ENCODE peak calls at places on chromosomes 4 and X, in ten cellular contexts. U, E, R, D, P, M, B, T, H and Q are unnamed samples.
A peak's percentile ranks its signal among the peaks of the same experiment; 100 is the strongest.

GRCh38 chrX:71482228-71482958 is 50.5 kb upstream of the OGT start:
- DNase-seq in U (no peak), E (no peak), R (no peak), D (no peak), P (no peak), M (no peak), B (no peak), T (no peak), H (no peak), Q (no peak)

GRCh38 chrX:34381241-34381640 is 249.1 kb upstream of the FAM47A start:
- DNase-seq in U (peak; percentile 61), E (no peak), R (no peak), D (no peak), P (no peak), M (no peak), B (no peak), T (no peak), H (no peak), Q (no peak)

GRCh38 chr4:78056265-78057129 is 626 bp upstream of the FRAS1 start:
- DNase-seq in U (peak; percentile 74), E (peak; percentile 80), R (peak; percentile 62), D (peak; percentile 87), P (peak; percentile 77), M (peak; percentile 46), B (peak; percentile 64), T (peak; percentile 74), H (peak; percentile 72), Q (peak; percentile 15)

GRCh38 chr4:121951570-121952110 is at the start of gene TRPC3:
- DNase-seq in U (no peak), E (peak; percentile 6), R (peak; percentile 41), D (peak; percentile 65), P (no peak), M (peak; percentile 22), B (no peak), T (peak; percentile 20), H (peak; percentile 30), Q (no peak)

GRCh38 chrX:120753413-120754251 is 122.0 kb downstream of the CT47B1 start:
- DNase-seq in U (no peak), E (no peak), R (peak; percentile 59), D (no peak), P (no peak), M (no peak), B (no peak), T (no peak), H (no peak), Q (no peak)

GRCh38 chrX:123184858-123185251 is 777 bp downstream of the GRIA3 start:
- DNase-seq in U (no peak), E (no peak), R (no peak), D (no peak), P (peak; percentile 61), M (no peak), B (no peak), T (no peak), H (no peak), Q (no peak)

GRCh38 chr4:140865253-140865652 is 109.1 kb upstream of the TBC1D9 start:
- DNase-seq in U (no peak), E (no peak), R (no peak), D (no peak), P (no peak), M (no peak), B (no peak), T (no peak), H (no peak), Q (no peak)

GRCh38 chrX:46611658-46612362 is 38.2 kb downstream of the CHST7 start:
- DNase-seq in U (no peak), E (no peak), R (peak; percentile 43), D (no peak), P (no peak), M (no peak), B (no peak), T (no peak), H (no peak), Q (no peak)

GRCh38 chr4:8730159-8730558 is 137.6 kb downstream of the CPZ start:
- DNase-seq in U (no peak), E (no peak), R (no peak), D (no peak), P (no peak), M (no peak), B (no peak), T (no peak), H (no peak), Q (peak; percentile 4)

GRCh38 chr4:177105526-177105925 is 204.1 kb upstream of the NEIL3 start:
- DNase-seq in U (peak; percentile 4), E (no peak), R (no peak), D (no peak), P (no peak), M (no peak), B (no peak), T (no peak), H (no peak), Q (no peak)

GRCh38 chr4:155745984-155746383 is 12.8 kb upstream of the GUCY1B1 start:
- DNase-seq in U (peak; percentile 12), E (peak; percentile 27), R (no peak), D (no peak), P (no peak), M (no peak), B (no peak), T (peak; percentile 75), H (no peak), Q (no peak)

GRCh38 chr4:122777846-122778501 is 45.5 kb downstream of the BBS12 start:
- DNase-seq in U (peak; percentile 90), E (peak; percentile 66), R (no peak), D (no peak), P (no peak), M (no peak), B (no peak), T (peak; percentile 89), H (no peak), Q (no peak)

GRCh38 chrX:125998432-125998831 is 167.7 kb downstream of the DCAF12L2 start:
- DNase-seq in U (no peak), E (no peak), R (no peak), D (no peak), P (no peak), M (no peak), B (no peak), T (no peak), H (peak; percentile 46), Q (no peak)
- TF ChIP-seq CTCF in U (peak; percentile 38), E (no peak), R (no peak), D (no peak), P (no peak), M (peak; percentile 77), B (peak; percentile 76), T (no peak), H (peak; percentile 77), Q (no peak)

DNA sequence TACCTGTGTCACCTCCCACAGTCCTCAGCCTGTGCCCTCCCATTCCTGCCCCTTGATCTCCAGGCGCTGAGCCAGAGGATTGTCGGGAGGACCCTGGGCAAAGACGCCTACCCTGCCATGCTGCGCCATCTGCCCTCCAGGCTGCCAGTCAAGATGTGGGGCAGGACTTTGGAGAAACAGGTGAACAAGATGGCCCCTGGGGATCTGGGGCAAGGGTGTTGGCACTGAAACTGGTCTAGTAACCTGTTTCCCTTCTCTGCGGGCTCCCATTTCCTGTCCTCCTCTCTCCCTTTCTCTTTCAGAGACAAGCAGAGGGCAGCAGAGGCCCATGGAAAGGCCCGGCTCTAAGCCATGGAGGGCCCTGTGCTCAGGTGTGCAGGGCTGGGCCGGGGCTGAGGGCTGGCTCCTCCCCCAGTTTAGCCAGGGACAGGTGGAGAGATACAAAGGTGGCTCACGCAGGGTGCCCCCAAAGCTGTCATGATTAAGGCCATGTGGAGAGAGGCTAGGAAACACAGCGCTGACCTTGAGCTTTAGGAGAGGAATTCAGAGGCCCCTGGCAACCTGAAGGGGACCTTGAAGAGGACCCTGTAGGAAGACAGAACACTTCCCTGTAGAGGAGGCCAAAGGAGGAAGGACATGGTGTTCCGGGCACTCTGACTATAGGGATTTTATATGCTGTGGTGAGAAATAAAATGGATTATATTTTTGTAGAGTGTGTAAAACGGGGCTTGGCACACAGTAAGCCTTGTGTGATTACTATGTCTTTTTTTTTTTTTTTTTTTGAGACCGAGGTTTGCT is at the start of gene GLOD5:
- DNase-seq in U (no peak), E (no peak), R (peak; percentile 40), D (peak; percentile 47), P (no peak), M (peak; percentile 23), B (peak; percentile 74), T (no peak), H (peak; percentile 5), Q (no peak)
- TF ChIP-seq CTCF in U (peak; percentile 23), E (peak; percentile 24), R (no peak), D (no peak), P (no peak), M (peak; percentile 54), B (peak; percentile 53), T (no peak), H (peak; percentile 26), Q (no peak)

DNA sequence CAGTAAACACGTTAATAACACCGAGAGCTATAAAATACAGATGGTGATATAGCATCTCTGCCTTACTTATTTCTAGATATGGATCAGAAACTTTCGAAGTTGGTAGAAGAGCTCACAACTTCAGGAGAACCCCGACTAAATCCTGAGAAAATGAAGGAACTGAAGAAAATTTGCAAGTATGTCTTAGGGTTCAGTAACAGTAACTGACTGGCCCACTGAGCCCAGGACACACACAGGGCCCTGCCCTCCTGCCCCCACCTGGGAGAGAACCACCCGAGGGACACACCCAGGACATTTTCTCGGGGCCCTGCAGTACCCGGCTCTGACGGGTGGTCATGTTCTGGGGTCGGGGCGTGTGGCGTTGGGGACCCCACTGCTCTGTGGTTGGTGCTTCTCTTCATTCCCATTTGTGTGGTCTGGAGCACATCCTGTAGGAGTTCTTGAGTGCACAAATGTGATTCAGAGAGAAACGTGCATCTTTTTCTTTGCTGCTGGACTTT is 1.1 kb downstream of the UVSSA start:
- DNase-seq in U (no peak), E (no peak), R (no peak), D (no peak), P (no peak), M (no peak), B (no peak), T (no peak), H (no peak), Q (no peak)
- TF ChIP-seq CTCF in U (no peak), E (no peak), R (no peak), D (no peak), P (no peak), M (no peak), B (peak; percentile 5), T (no peak), H (no peak), Q (no peak)

GRCh38 chr4:3205995-3206394 is 43.0 kb upstream of the MSANTD1 start:
- DNase-seq in U (no peak), E (no peak), R (no peak), D (no peak), P (peak; percentile 54), M (no peak), B (no peak), T (no peak), H (no peak), Q (no peak)

GRCh38 chr4:3208826-3209225 is 40.1 kb upstream of the MSANTD1 start:
- DNase-seq in U (no peak), E (no peak), R (no peak), D (no peak), P (peak; percentile 60), M (no peak), B (no peak), T (no peak), H (no peak), Q (peak; percentile 4)

GRCh38 chr4:3206439-3207100 is 42.4 kb upstream of the MSANTD1 start:
- DNase-seq in U (no peak), E (no peak), R (no peak), D (no peak), P (peak; percentile 42), M (no peak), B (no peak), T (no peak), H (no peak), Q (no peak)

GRCh38 chr4:3209551-3210325 is 39.2 kb upstream of the MSANTD1 start:
- DNase-seq in U (no peak), E (no peak), R (no peak), D (no peak), P (peak; percentile 44), M (no peak), B (no peak), T (no peak), H (no peak), Q (peak; percentile 7)

GRCh38 chr4:3207531-3208037 is 41.4 kb upstream of the MSANTD1 start:
- DNase-seq in U (peak; percentile 44), E (no peak), R (no peak), D (no peak), P (no peak), M (no peak), B (no peak), T (peak; percentile 21), H (no peak), Q (no peak)
- TF ChIP-seq CTCF in U (peak; percentile 40), E (no peak), R (no peak), D (no peak), P (no peak), M (peak; percentile 13), B (no peak), T (peak; percentile 22), H (no peak), Q (no peak)